ENCODE peak calls at places on chromosomes 5 and 9, in six cellular contexts. T is stomach, E is lung, P is PC-3, A is neural progenitor cell, R is fibroblast of lung. Y is an unnamed sample.
A peak's percentile ranks its signal among the peaks of the same experiment; 100 is the strongest.

GRCh38 chr9:10613413-10613812 is 611 bp upstream of the PTPRD start:
- DNase-seq in T (no peak), E (no peak), P (no peak), A (no peak), R (no peak), Y (no peak)

GRCh38 chr9:31615964-31616363 is 768.5 kb upstream of the ACO1 start:
- DNase-seq in T (no peak), E (no peak), P (no peak), A (no peak), R (no peak), Y (no peak)

GRCh38 chr5:175329976-175330375 is 114.0 kb downstream of the DRD1 start:
- DNase-seq in T (no peak), E (no peak), P (no peak), A (no peak), R (no peak), Y (no peak)

GRCh38 chr9:28471261-28471660 is 898.0 kb upstream of the C9orf72 start:
- DNase-seq in T (no peak), E (no peak), P (no peak), A (no peak), R (no peak), Y (no peak)

GRCh38 chr5:63070001-63070400 is 491.4 kb downstream of the LRRC70 start:
- DNase-seq in T (no peak), E (no peak), P (no peak), A (peak; percentile 70), R (no peak), Y (no peak)

GRCh38 chr5:58860680-58861079 is 277.8 kb downstream of the RAB3C start:
- DNase-seq in T (no peak), E (no peak), P (no peak), A (no peak), R (peak; percentile 31), Y (no peak)

GRCh38 chr5:134138416-134139376 is 24.2 kb downstream of the TCF7 start:
- DNase-seq in T (peak; percentile 22), E (no peak), P (peak; percentile 75), A (no peak), R (no peak), Y (no peak)

GRCh38 chr5:136011427-136012001 is 17.3 kb upstream of the TGFBI start:
- DNase-seq in T (no peak), E (no peak), P (peak; percentile 89), A (no peak), R (peak; percentile 73), Y (no peak)

GRCh38 chr9:129483467-129484324 is 137.2 kb downstream of the C9orf50 start:
- DNase-seq in T (peak; percentile 85), E (peak; percentile 87), P (peak; percentile 72), A (peak; percentile 60), R (peak; percentile 94), Y (no peak)

GRCh38 chr9:127066775-127067111 is 55.7 kb downstream of the ANGPTL2 start:
- DNase-seq in T (no peak), E (no peak), P (peak; percentile 23), A (no peak), R (peak; percentile 68), Y (no peak)

GRCh38 chr5:98721231-98721928 is 52.1 kb upstream of the RGMB start:
- DNase-seq in T (no peak), E (no peak), P (no peak), A (no peak), R (peak; percentile 16), Y (no peak)

GRCh38 chr9:129058965-129059795 is 21.7 kb upstream of the DOLPP1 start:
- DNase-seq in T (no peak), E (no peak), P (peak; percentile 52), A (no peak), R (peak; percentile 24), Y (no peak)

GRCh38 chr5:107808671-107809137 is 138.0 kb upstream of the EFNA5 start:
- DNase-seq in T (no peak), E (no peak), P (no peak), A (peak; percentile 94), R (no peak), Y (no peak)

GRCh38 chr9:127634021-127634420 is 21.9 kb downstream of the STXBP1 start:
- DNase-seq in T (no peak), E (no peak), P (no peak), A (no peak), R (no peak), Y (no peak)

GRCh38 chr5:8457187-8458037 is 588.5 kb downstream of the MTRR start:
- DNase-seq in T (peak; percentile 85), E (peak; percentile 92), P (no peak), A (no peak), R (peak; percentile 98), Y (peak; percentile 84)

GRCh38 chr5:111603446-111603827 is 91.1 kb upstream of the STARD4 start:
- DNase-seq in T (no peak), E (no peak), P (no peak), A (no peak), R (peak; percentile 62), Y (no peak)

GRCh38 chr9:92850898-92851297 is 26.9 kb downstream of the ZNF484 start:
- DNase-seq in T (no peak), E (no peak), P (peak; percentile 26), A (no peak), R (no peak), Y (no peak)
- H3K9me3 ChIP-seq in T (peaks cover 40% of the 10 kb centered on the region), E (peaks cover 22% of the 10 kb centered on the region), P (peaks cover 25% of the 10 kb centered on the region), A (peaks cover 21% of the 10 kb centered on the region), R (peaks cover 4% of the 10 kb centered on the region), Y (peaks cover 24% of the 10 kb centered on the region)

DNA sequence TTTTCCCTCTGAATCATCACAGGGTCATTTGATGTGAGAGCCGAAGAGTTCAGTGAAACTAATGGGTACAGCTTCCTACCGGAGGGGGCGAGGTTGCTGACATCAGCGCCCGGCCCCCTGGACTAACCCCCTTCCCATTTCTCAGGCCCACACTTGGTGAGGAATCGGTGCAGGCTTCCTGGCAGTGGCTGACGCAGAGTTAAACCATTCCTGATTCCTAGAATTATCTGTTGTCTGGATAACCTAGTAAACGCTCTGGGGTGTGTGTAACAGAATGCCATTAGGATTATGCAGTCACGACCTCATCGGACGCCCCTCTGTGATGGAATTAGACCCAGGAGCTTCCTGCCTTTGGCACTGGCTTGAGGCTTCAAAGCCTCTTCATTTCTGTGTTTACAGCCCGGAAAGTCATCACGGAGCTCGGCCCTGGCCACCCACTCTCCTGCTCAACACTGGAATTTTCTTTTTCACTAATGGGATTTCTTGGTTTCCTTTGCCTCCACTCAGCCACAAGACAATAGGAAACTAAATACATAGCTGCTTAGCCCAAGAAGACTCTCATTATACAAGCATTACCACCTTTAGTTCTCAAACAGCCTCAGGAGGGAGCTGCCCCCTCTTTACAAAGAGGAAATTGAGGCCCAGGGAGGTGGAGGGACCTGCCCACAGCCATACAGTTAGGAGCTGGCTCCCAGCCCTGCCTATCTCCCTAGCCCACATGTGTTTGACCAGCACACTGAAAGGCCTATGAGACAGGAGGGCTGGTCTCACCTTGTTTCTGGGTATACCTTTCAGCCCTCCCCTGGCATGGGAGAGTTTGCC is 61.3 kb upstream of the RPL26L1 start:
- DNase-seq in T (no peak), E (no peak), P (peak; percentile 31), A (peak; percentile 78), R (peak; percentile 82), Y (no peak)
- H3K4me1 ChIP-seq in T (peaks cover 42% of the 10 kb centered on the region), E (peaks cover 10% of the 10 kb centered on the region), P (peaks cover 17% of the 10 kb centered on the region), A (peaks cover 13% of the 10 kb centered on the region), R (peaks cover 40% of the 10 kb centered on the region), Y (peaks cover 5% of the 10 kb centered on the region)

GRCh38 chr9:116520218-116520617 is 166.9 kb upstream of the TRIM32 start:
- DNase-seq in T (no peak), E (no peak), P (no peak), A (no peak), R (no peak), Y (no peak)
- H3K9me3 ChIP-seq in T (peaks cover 15% of the 10 kb centered on the region), E (peaks cover 3% of the 10 kb centered on the region), P (no peaks in the 10 kb centered on the region), A (no peaks in the 10 kb centered on the region), R (no peaks in the 10 kb centered on the region), Y (no peaks in the 10 kb centered on the region)

GRCh38 chr9:121945849-121946248 is 147.3 kb downstream of the TTLL11 start:
- DNase-seq in T (no peak), E (no peak), P (peak; percentile 86), A (no peak), R (peak; percentile 20), Y (no peak)

GRCh38 chr9:121945281-121945680 is 147.8 kb downstream of the TTLL11 start:
- DNase-seq in T (no peak), E (no peak), P (peak; percentile 31), A (no peak), R (no peak), Y (no peak)

GRCh38 chr9:121943463-121943862 is 149.6 kb downstream of the TTLL11 start:
- DNase-seq in T (no peak), E (no peak), P (no peak), A (no peak), R (no peak), Y (no peak)

GRCh38 chr9:121946465-121946864 is 146.6 kb downstream of the TTLL11 start:
- DNase-seq in T (no peak), E (no peak), P (no peak), A (no peak), R (no peak), Y (no peak)

DNA sequence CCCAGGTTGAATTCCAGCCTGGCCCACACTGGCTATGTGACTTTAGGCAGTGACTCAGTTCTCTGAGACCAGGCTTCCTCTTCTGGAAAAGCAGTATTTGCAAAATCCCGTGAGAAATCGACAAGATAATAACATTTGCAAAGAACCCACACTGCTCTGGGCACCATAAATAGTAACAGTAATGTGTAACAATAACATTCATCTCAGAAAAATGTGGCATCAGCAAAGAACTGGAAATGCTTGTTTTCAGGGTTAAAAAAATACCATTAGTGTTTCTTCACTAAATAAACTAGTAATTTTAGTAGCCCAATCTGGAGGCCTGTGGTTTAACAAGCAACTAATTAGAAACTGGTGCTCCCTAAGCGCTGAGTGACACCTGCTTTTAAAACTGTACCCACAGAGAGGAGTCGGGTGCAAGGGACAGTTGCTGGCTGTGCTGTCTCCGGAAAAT is 148.3 kb downstream of the TTLL11 start:
- DNase-seq in T (no peak), E (no peak), P (peak; percentile 89), A (no peak), R (peak; percentile 59), Y (no peak)
- H3K4me1 ChIP-seq in T (no peaks in the 10 kb centered on the region), E (no peaks in the 10 kb centered on the region), P (peaks cover 52% of the 10 kb centered on the region), A (peaks cover 5% of the 10 kb centered on the region), R (peaks cover 3% of the 10 kb centered on the region), Y (no peaks in the 10 kb centered on the region)

GRCh38 chr9:122656378-122656777 is 1.0 kb downstream of the OR1B1 start:
- DNase-seq in T (no peak), E (no peak), P (no peak), A (no peak), R (no peak), Y (no peak)
- H3K9me3 ChIP-seq in T (no peaks in the 10 kb centered on the region), E (no peaks in the 10 kb centered on the region), P (no peaks in the 10 kb centered on the region), A (peaks cover 15% of the 10 kb centered on the region), R (no peaks in the 10 kb centered on the region), Y (no peaks in the 10 kb centered on the region)

GRCh38 chr5:151033217-151033934 is 13.0 kb downstream of the GPX3 start:
- DNase-seq in T (no peak), E (no peak), P (no peak), A (no peak), R (no peak), Y (no peak)
- H3K4me1 ChIP-seq in T (peaks cover 9% of the 10 kb centered on the region), E (no peaks in the 10 kb centered on the region), P (peaks cover 20% of the 10 kb centered on the region), A (no peaks in the 10 kb centered on the region), R (peaks cover 9% of the 10 kb centered on the region), Y (no peaks in the 10 kb centered on the region)

GRCh38 chr5:141245250-141245717 is at the start of gene PCDHB15:
- DNase-seq in T (no peak), E (no peak), P (no peak), A (peak; percentile 75), R (peak; percentile 2), Y (peak; percentile 5)
- H3K9me3 ChIP-seq in T (peaks cover 91% of the 10 kb centered on the region), E (peaks cover 50% of the 10 kb centered on the region), P (peaks cover 16% of the 10 kb centered on the region), A (peaks cover 11% of the 10 kb centered on the region), R (no peaks in the 10 kb centered on the region), Y (peaks cover 23% of the 10 kb centered on the region)

GRCh38 chr9:114906922-114907571 is 23.3 kb downstream of the TNFSF8 start:
- DNase-seq in T (no peak), E (no peak), P (peak; percentile 58), A (peak; percentile 74), R (peak; percentile 59), Y (no peak)
- H3K4me1 ChIP-seq in T (no peaks in the 10 kb centered on the region), E (no peaks in the 10 kb centered on the region), P (peaks cover 45% of the 10 kb centered on the region), A (no peaks in the 10 kb centered on the region), R (peaks cover 5% of the 10 kb centered on the region), Y (peaks cover 100% of the 10 kb centered on the region)

GRCh38 chr9:110101531-110102161 is 106.3 kb downstream of the C9orf152 start:
- DNase-seq in T (no peak), E (no peak), P (no peak), A (no peak), R (peak; percentile 68), Y (no peak)
- H3K9me3 ChIP-seq in T (no peaks in the 10 kb centered on the region), E (no peaks in the 10 kb centered on the region), P (no peaks in the 10 kb centered on the region), A (no peaks in the 10 kb centered on the region), R (no peaks in the 10 kb centered on the region), Y (no peaks in the 10 kb centered on the region)

Y was measured in CD4-positive, alpha-beta memory T cell.